ENCODE peak calls at places on chromosomes 5 and 9, in nine cellular contexts. One of them, this sample, is unnamed.
A peak's percentile ranks its signal among the peaks of the same experiment; 100 is the strongest.

GRCh38 chr5:22793463-22793862 is 59.7 kb downstream of the CDH12 start:
- DNase-seq in sciatic nerve: no peak
- DNase-seq in fibroblast of mammary gland: no peak
- DNase-seq in GM04504: no peak
- DNase-seq in lung: no peak
- DNase-seq in fibroblast of the aortic adventitia: no peak
- DNase-seq in NCI-H748 treated with DMSO at 0.1 percent for 48 hours: no peak
- DNase-seq in substantia nigra: no peak
- DNase-seq in activated CD4-positive, alpha-beta T cell treated with anti-CD3 and anti-CD28 coated beads, Interleukin-2, amount 10 ng/mL, durations not matched to agents 7 days and 5 days: no peak
- DNase-seq in this sample: no peak

GRCh38 chr5:76125888-76126287 is 42.7 kb downstream of the SV2C start:
- DNase-seq in sciatic nerve: no peak
- DNase-seq in fibroblast of mammary gland: no peak
- DNase-seq in GM04504: no peak
- DNase-seq in lung: no peak
- DNase-seq in fibroblast of the aortic adventitia: no peak
- DNase-seq in NCI-H748 treated with DMSO at 0.1 percent for 48 hours: no peak
- DNase-seq in substantia nigra: no peak
- DNase-seq in activated CD4-positive, alpha-beta T cell treated with anti-CD3 and anti-CD28 coated beads, Interleukin-2, amount 10 ng/mL, durations not matched to agents 7 days and 5 days: no peak
- DNase-seq in this sample: no peak

GRCh38 chr5:179558912-179559279 is 8.5 kb downstream of the RUFY1 start:
- DNase-seq in sciatic nerve: no peak
- DNase-seq in fibroblast of mammary gland: peak; percentile 40
- DNase-seq in GM04504: no peak
- DNase-seq in lung: peak; percentile 54
- DNase-seq in fibroblast of the aortic adventitia: peak; percentile 16
- DNase-seq in NCI-H748 treated with DMSO at 0.1 percent for 48 hours: peak; percentile 74
- DNase-seq in substantia nigra: peak; percentile 6
- DNase-seq in activated CD4-positive, alpha-beta T cell treated with anti-CD3 and anti-CD28 coated beads, Interleukin-2, amount 10 ng/mL, durations not matched to agents 7 days and 5 days: peak; percentile 17
- DNase-seq in this sample: peak; percentile 37

GRCh38 chr5:68053202-68053601 is 162.4 kb upstream of the PIK3R1 start:
- DNase-seq in sciatic nerve: no peak
- DNase-seq in fibroblast of mammary gland: peak; percentile 60
- DNase-seq in GM04504: no peak
- DNase-seq in lung: no peak
- DNase-seq in fibroblast of the aortic adventitia: no peak
- DNase-seq in NCI-H748 treated with DMSO at 0.1 percent for 48 hours: no peak
- DNase-seq in substantia nigra: no peak
- DNase-seq in activated CD4-positive, alpha-beta T cell treated with anti-CD3 and anti-CD28 coated beads, Interleukin-2, amount 10 ng/mL, durations not matched to agents 7 days and 5 days: no peak
- DNase-seq in this sample: no peak

GRCh38 chr9:22457448-22457847 is 10.8 kb downstream of the DMRTA1 start:
- DNase-seq in sciatic nerve: no peak
- DNase-seq in fibroblast of mammary gland: no peak
- DNase-seq in GM04504: no peak
- DNase-seq in lung: no peak
- DNase-seq in fibroblast of the aortic adventitia: no peak
- DNase-seq in NCI-H748 treated with DMSO at 0.1 percent for 48 hours: no peak
- DNase-seq in substantia nigra: no peak
- DNase-seq in activated CD4-positive, alpha-beta T cell treated with anti-CD3 and anti-CD28 coated beads, Interleukin-2, amount 10 ng/mL, durations not matched to agents 7 days and 5 days: no peak
- DNase-seq in this sample: no peak

GRCh38 chr5:126348855-126349635 is 74.2 kb upstream of the GRAMD2B start:
- DNase-seq in sciatic nerve: no peak
- DNase-seq in fibroblast of mammary gland: no peak
- DNase-seq in GM04504: no peak
- DNase-seq in lung: no peak
- DNase-seq in fibroblast of the aortic adventitia: peak; percentile 63
- DNase-seq in NCI-H748 treated with DMSO at 0.1 percent for 48 hours: peak; percentile 73
- DNase-seq in substantia nigra: no peak
- DNase-seq in activated CD4-positive, alpha-beta T cell treated with anti-CD3 and anti-CD28 coated beads, Interleukin-2, amount 10 ng/mL, durations not matched to agents 7 days and 5 days: no peak
- DNase-seq in this sample: no peak

GRCh38 chr5:72223371-72223770 is 96.7 kb downstream of the MRPS27 start:
- DNase-seq in sciatic nerve: no peak
- DNase-seq in fibroblast of mammary gland: no peak
- DNase-seq in GM04504: no peak
- DNase-seq in lung: no peak
- DNase-seq in fibroblast of the aortic adventitia: no peak
- DNase-seq in NCI-H748 treated with DMSO at 0.1 percent for 48 hours: peak; percentile 83
- DNase-seq in substantia nigra: no peak
- DNase-seq in activated CD4-positive, alpha-beta T cell treated with anti-CD3 and anti-CD28 coated beads, Interleukin-2, amount 10 ng/mL, durations not matched to agents 7 days and 5 days: no peak
- DNase-seq in this sample: no peak

GRCh38 chr5:34842554-34842953 is 3.6 kb downstream of the TTC23L start:
- DNase-seq in sciatic nerve: no peak
- DNase-seq in fibroblast of mammary gland: no peak
- DNase-seq in GM04504: no peak
- DNase-seq in lung: no peak
- DNase-seq in fibroblast of the aortic adventitia: no peak
- DNase-seq in NCI-H748 treated with DMSO at 0.1 percent for 48 hours: no peak
- DNase-seq in substantia nigra: no peak
- DNase-seq in activated CD4-positive, alpha-beta T cell treated with anti-CD3 and anti-CD28 coated beads, Interleukin-2, amount 10 ng/mL, durations not matched to agents 7 days and 5 days: no peak
- DNase-seq in this sample: no peak

GRCh38 chr9:89850633-89851325 is 246.0 kb downstream of the GADD45G start:
- DNase-seq in sciatic nerve: no peak
- DNase-seq in fibroblast of mammary gland: peak; percentile 31
- DNase-seq in GM04504: peak; percentile 40
- DNase-seq in lung: peak; percentile 45
- DNase-seq in fibroblast of the aortic adventitia: peak; percentile 21
- DNase-seq in NCI-H748 treated with DMSO at 0.1 percent for 48 hours: no peak
- DNase-seq in substantia nigra: no peak
- DNase-seq in activated CD4-positive, alpha-beta T cell treated with anti-CD3 and anti-CD28 coated beads, Interleukin-2, amount 10 ng/mL, durations not matched to agents 7 days and 5 days: no peak
- DNase-seq in this sample: no peak

GRCh38 chr9:101408374-101409078 is 9.9 kb downstream of the ZNF189 start:
- DNase-seq in sciatic nerve: no peak
- DNase-seq in fibroblast of mammary gland: peak; percentile 15
- DNase-seq in GM04504: no peak
- DNase-seq in lung: no peak
- DNase-seq in fibroblast of the aortic adventitia: no peak
- DNase-seq in NCI-H748 treated with DMSO at 0.1 percent for 48 hours: no peak
- DNase-seq in substantia nigra: no peak
- DNase-seq in activated CD4-positive, alpha-beta T cell treated with anti-CD3 and anti-CD28 coated beads, Interleukin-2, amount 10 ng/mL, durations not matched to agents 7 days and 5 days: no peak
- DNase-seq in this sample: no peak

GRCh38 chr9:93265301-93265971 is 81.5 kb downstream of the WNK2 start:
- DNase-seq in sciatic nerve: no peak
- DNase-seq in fibroblast of mammary gland: no peak
- DNase-seq in GM04504: no peak
- DNase-seq in lung: no peak
- DNase-seq in fibroblast of the aortic adventitia: no peak
- DNase-seq in NCI-H748 treated with DMSO at 0.1 percent for 48 hours: no peak
- DNase-seq in substantia nigra: no peak
- DNase-seq in activated CD4-positive, alpha-beta T cell treated with anti-CD3 and anti-CD28 coated beads, Interleukin-2, amount 10 ng/mL, durations not matched to agents 7 days and 5 days: no peak
- DNase-seq in this sample: no peak

GRCh38 chr9:32413424-32413823 is 29.0 kb downstream of the ACO1 start:
- DNase-seq in sciatic nerve: no peak
- DNase-seq in fibroblast of mammary gland: peak; percentile 67
- DNase-seq in GM04504: no peak
- DNase-seq in lung: no peak
- DNase-seq in fibroblast of the aortic adventitia: peak; percentile 27
- DNase-seq in NCI-H748 treated with DMSO at 0.1 percent for 48 hours: no peak
- DNase-seq in substantia nigra: no peak
- DNase-seq in activated CD4-positive, alpha-beta T cell treated with anti-CD3 and anti-CD28 coated beads, Interleukin-2, amount 10 ng/mL, durations not matched to agents 7 days and 5 days: no peak
- DNase-seq in this sample: no peak

GRCh38 chr9:105972805-105973204 is 278.5 kb downstream of the TMEM38B start:
- DNase-seq in sciatic nerve: no peak
- DNase-seq in fibroblast of mammary gland: no peak
- DNase-seq in GM04504: no peak
- DNase-seq in lung: no peak
- DNase-seq in fibroblast of the aortic adventitia: no peak
- DNase-seq in NCI-H748 treated with DMSO at 0.1 percent for 48 hours: no peak
- DNase-seq in substantia nigra: no peak
- DNase-seq in activated CD4-positive, alpha-beta T cell treated with anti-CD3 and anti-CD28 coated beads, Interleukin-2, amount 10 ng/mL, durations not matched to agents 7 days and 5 days: no peak
- DNase-seq in this sample: no peak

GRCh38 chr5:151449836-151450235 is 2.4 kb downstream of the SLC36A1 start:
- DNase-seq in sciatic nerve: no peak
- DNase-seq in fibroblast of mammary gland: no peak
- DNase-seq in GM04504: no peak
- DNase-seq in lung: no peak
- DNase-seq in fibroblast of the aortic adventitia: no peak
- DNase-seq in NCI-H748 treated with DMSO at 0.1 percent for 48 hours: no peak
- DNase-seq in substantia nigra: no peak
- DNase-seq in activated CD4-positive, alpha-beta T cell treated with anti-CD3 and anti-CD28 coated beads, Interleukin-2, amount 10 ng/mL, durations not matched to agents 7 days and 5 days: no peak
- DNase-seq in this sample: no peak

GRCh38 chr9:31089822-31090221 is 1294.6 kb upstream of the ACO1 start:
- DNase-seq in sciatic nerve: no peak
- DNase-seq in fibroblast of mammary gland: peak; percentile 12
- DNase-seq in GM04504: no peak
- DNase-seq in lung: no peak
- DNase-seq in fibroblast of the aortic adventitia: no peak
- DNase-seq in NCI-H748 treated with DMSO at 0.1 percent for 48 hours: no peak
- DNase-seq in substantia nigra: no peak
- DNase-seq in activated CD4-positive, alpha-beta T cell treated with anti-CD3 and anti-CD28 coated beads, Interleukin-2, amount 10 ng/mL, durations not matched to agents 7 days and 5 days: no peak
- DNase-seq in this sample: no peak

GRCh38 chr5:40991168-40991980 is 79.8 kb downstream of the MROH2B start:
- DNase-seq in sciatic nerve: peak; percentile 78
- DNase-seq in fibroblast of mammary gland: peak; percentile 96
- DNase-seq in GM04504: no peak
- DNase-seq in lung: peak; percentile 68
- DNase-seq in fibroblast of the aortic adventitia: peak; percentile 88
- DNase-seq in NCI-H748 treated with DMSO at 0.1 percent for 48 hours: no peak
- DNase-seq in substantia nigra: no peak
- DNase-seq in activated CD4-positive, alpha-beta T cell treated with anti-CD3 and anti-CD28 coated beads, Interleukin-2, amount 10 ng/mL, durations not matched to agents 7 days and 5 days: no peak
- DNase-seq in this sample: no peak

GRCh38 chr9:18890372-18890771 is 142.6 kb downstream of the SAXO1 start:
- DNase-seq in sciatic nerve: no peak
- DNase-seq in fibroblast of mammary gland: peak; percentile 54
- DNase-seq in GM04504: peak; percentile 12
- DNase-seq in lung: no peak
- DNase-seq in fibroblast of the aortic adventitia: peak; percentile 89
- DNase-seq in NCI-H748 treated with DMSO at 0.1 percent for 48 hours: no peak
- DNase-seq in substantia nigra: no peak
- DNase-seq in activated CD4-positive, alpha-beta T cell treated with anti-CD3 and anti-CD28 coated beads, Interleukin-2, amount 10 ng/mL, durations not matched to agents 7 days and 5 days: no peak
- DNase-seq in this sample: no peak

GRCh38 chr5:113935453-113935852 is 422.0 kb downstream of the YTHDC2 start:
- DNase-seq in sciatic nerve: no peak
- DNase-seq in fibroblast of mammary gland: no peak
- DNase-seq in GM04504: no peak
- DNase-seq in lung: no peak
- DNase-seq in fibroblast of the aortic adventitia: no peak
- DNase-seq in NCI-H748 treated with DMSO at 0.1 percent for 48 hours: no peak
- DNase-seq in substantia nigra: no peak
- DNase-seq in activated CD4-positive, alpha-beta T cell treated with anti-CD3 and anti-CD28 coated beads, Interleukin-2, amount 10 ng/mL, durations not matched to agents 7 days and 5 days: no peak
- DNase-seq in this sample: no peak

GRCh38 chr5:61817472-61818326 is 485.6 kb downstream of the ZSWIM6 start:
- DNase-seq in sciatic nerve: peak; percentile 65
- DNase-seq in fibroblast of mammary gland: peak; percentile 43
- DNase-seq in GM04504: peak; percentile 22
- DNase-seq in lung: no peak
- DNase-seq in fibroblast of the aortic adventitia: peak; percentile 62
- DNase-seq in NCI-H748 treated with DMSO at 0.1 percent for 48 hours: peak; percentile 6
- DNase-seq in substantia nigra: peak; percentile 49
- DNase-seq in activated CD4-positive, alpha-beta T cell treated with anti-CD3 and anti-CD28 coated beads, Interleukin-2, amount 10 ng/mL, durations not matched to agents 7 days and 5 days: no peak
- DNase-seq in this sample: no peak

GRCh38 chr9:68637020-68637419 is 68.0 kb upstream of the PIP5K1B start:
- DNase-seq in sciatic nerve: no peak
- DNase-seq in fibroblast of mammary gland: no peak
- DNase-seq in GM04504: no peak
- DNase-seq in lung: no peak
- DNase-seq in fibroblast of the aortic adventitia: no peak
- DNase-seq in NCI-H748 treated with DMSO at 0.1 percent for 48 hours: peak; percentile 75
- DNase-seq in substantia nigra: no peak
- DNase-seq in activated CD4-positive, alpha-beta T cell treated with anti-CD3 and anti-CD28 coated beads, Interleukin-2, amount 10 ng/mL, durations not matched to agents 7 days and 5 days: no peak
- DNase-seq in this sample: no peak

GRCh38 chr9:26945591-26945990 is 1.5 kb downstream of the PLAA start:
- DNase-seq in sciatic nerve: no peak
- DNase-seq in fibroblast of mammary gland: no peak
- DNase-seq in GM04504: no peak
- DNase-seq in lung: no peak
- DNase-seq in fibroblast of the aortic adventitia: no peak
- DNase-seq in NCI-H748 treated with DMSO at 0.1 percent for 48 hours: no peak
- DNase-seq in substantia nigra: no peak
- DNase-seq in activated CD4-positive, alpha-beta T cell treated with anti-CD3 and anti-CD28 coated beads, Interleukin-2, amount 10 ng/mL, durations not matched to agents 7 days and 5 days: no peak
- DNase-seq in this sample: no peak

GRCh38 chr5:22896155-22896554 is 43.0 kb upstream of the CDH12 start:
- DNase-seq in sciatic nerve: no peak
- DNase-seq in fibroblast of mammary gland: no peak
- DNase-seq in GM04504: no peak
- DNase-seq in lung: no peak
- DNase-seq in fibroblast of the aortic adventitia: no peak
- DNase-seq in NCI-H748 treated with DMSO at 0.1 percent for 48 hours: no peak
- DNase-seq in substantia nigra: no peak
- DNase-seq in activated CD4-positive, alpha-beta T cell treated with anti-CD3 and anti-CD28 coated beads, Interleukin-2, amount 10 ng/mL, durations not matched to agents 7 days and 5 days: no peak
- DNase-seq in this sample: no peak

GRCh38 chr5:42884326-42884725 is 72.6 kb upstream of the SELENOP start:
- DNase-seq in sciatic nerve: no peak
- DNase-seq in fibroblast of mammary gland: no peak
- DNase-seq in GM04504: no peak
- DNase-seq in lung: no peak
- DNase-seq in fibroblast of the aortic adventitia: no peak
- DNase-seq in NCI-H748 treated with DMSO at 0.1 percent for 48 hours: no peak
- DNase-seq in substantia nigra: no peak
- DNase-seq in activated CD4-positive, alpha-beta T cell treated with anti-CD3 and anti-CD28 coated beads, Interleukin-2, amount 10 ng/mL, durations not matched to agents 7 days and 5 days: no peak
- DNase-seq in this sample: no peak

GRCh38 chr5:153880094-153880493 is 158.6 kb downstream of the FAM114A2 start:
- DNase-seq in sciatic nerve: no peak
- DNase-seq in fibroblast of mammary gland: no peak
- DNase-seq in GM04504: no peak
- DNase-seq in lung: no peak
- DNase-seq in fibroblast of the aortic adventitia: no peak
- DNase-seq in NCI-H748 treated with DMSO at 0.1 percent for 48 hours: peak; percentile 93
- DNase-seq in substantia nigra: no peak
- DNase-seq in activated CD4-positive, alpha-beta T cell treated with anti-CD3 and anti-CD28 coated beads, Interleukin-2, amount 10 ng/mL, durations not matched to agents 7 days and 5 days: no peak
- DNase-seq in this sample: no peak

GRCh38 chr9:89604463-89605180 is at the start of gene GADD45G:
- DNase-seq in sciatic nerve: peak; percentile 92
- DNase-seq in fibroblast of mammary gland: peak; percentile 78
- DNase-seq in GM04504: no peak
- DNase-seq in lung: peak; percentile 93
- DNase-seq in fibroblast of the aortic adventitia: peak; percentile 82
- DNase-seq in NCI-H748 treated with DMSO at 0.1 percent for 48 hours: peak; percentile 90
- DNase-seq in substantia nigra: peak; percentile 86
- DNase-seq in activated CD4-positive, alpha-beta T cell treated with anti-CD3 and anti-CD28 coated beads, Interleukin-2, amount 10 ng/mL, durations not matched to agents 7 days and 5 days: peak; percentile 94
- DNase-seq in this sample: peak; percentile 87

GRCh38 chr5:146825033-146825432 is 53.5 kb downstream of the PPP2R2B start:
- DNase-seq in sciatic nerve: peak; percentile 63
- DNase-seq in fibroblast of mammary gland: peak; percentile 36
- DNase-seq in GM04504: peak; percentile 3
- DNase-seq in lung: no peak
- DNase-seq in fibroblast of the aortic adventitia: peak; percentile 46
- DNase-seq in NCI-H748 treated with DMSO at 0.1 percent for 48 hours: no peak
- DNase-seq in substantia nigra: no peak
- DNase-seq in activated CD4-positive, alpha-beta T cell treated with anti-CD3 and anti-CD28 coated beads, Interleukin-2, amount 10 ng/mL, durations not matched to agents 7 days and 5 days: peak; percentile 32
- DNase-seq in this sample: no peak

GRCh38 chr5:147382776-147383175 is 127.1 kb downstream of the DPYSL3 start:
- DNase-seq in sciatic nerve: no peak
- DNase-seq in fibroblast of mammary gland: peak; percentile 22
- DNase-seq in GM04504: no peak
- DNase-seq in lung: no peak
- DNase-seq in fibroblast of the aortic adventitia: no peak
- DNase-seq in NCI-H748 treated with DMSO at 0.1 percent for 48 hours: no peak
- DNase-seq in substantia nigra: no peak
- DNase-seq in activated CD4-positive, alpha-beta T cell treated with anti-CD3 and anti-CD28 coated beads, Interleukin-2, amount 10 ng/mL, durations not matched to agents 7 days and 5 days: no peak
- DNase-seq in this sample: no peak

GRCh38 chr5:173981362-173981761 is 7.6 kb upstream of the C5orf47 start:
- DNase-seq in sciatic nerve: no peak
- DNase-seq in fibroblast of mammary gland: no peak
- DNase-seq in GM04504: no peak
- DNase-seq in lung: no peak
- DNase-seq in fibroblast of the aortic adventitia: no peak
- DNase-seq in NCI-H748 treated with DMSO at 0.1 percent for 48 hours: no peak
- DNase-seq in substantia nigra: no peak
- DNase-seq in activated CD4-positive, alpha-beta T cell treated with anti-CD3 and anti-CD28 coated beads, Interleukin-2, amount 10 ng/mL, durations not matched to agents 7 days and 5 days: no peak
- DNase-seq in this sample: no peak

GRCh38 chr5:180575571-180575970 is 15.7 kb downstream of the SCGB3A1 start:
- DNase-seq in sciatic nerve: no peak
- DNase-seq in fibroblast of mammary gland: no peak
- DNase-seq in GM04504: no peak
- DNase-seq in lung: no peak
- DNase-seq in fibroblast of the aortic adventitia: peak; percentile 59
- DNase-seq in NCI-H748 treated with DMSO at 0.1 percent for 48 hours: no peak
- DNase-seq in substantia nigra: no peak
- DNase-seq in activated CD4-positive, alpha-beta T cell treated with anti-CD3 and anti-CD28 coated beads, Interleukin-2, amount 10 ng/mL, durations not matched to agents 7 days and 5 days: no peak
- DNase-seq in this sample: no peak

GRCh38 chr5:97042981-97043380 is 99.4 kb downstream of the LIX1 start:
- DNase-seq in sciatic nerve: no peak
- DNase-seq in fibroblast of mammary gland: no peak
- DNase-seq in GM04504: no peak
- DNase-seq in lung: peak; percentile 57
- DNase-seq in fibroblast of the aortic adventitia: no peak
- DNase-seq in NCI-H748 treated with DMSO at 0.1 percent for 48 hours: no peak
- DNase-seq in substantia nigra: no peak
- DNase-seq in activated CD4-positive, alpha-beta T cell treated with anti-CD3 and anti-CD28 coated beads, Interleukin-2, amount 10 ng/mL, durations not matched to agents 7 days and 5 days: no peak
- DNase-seq in this sample: no peak

GRCh38 chr5:24347206-24347605 is 297.6 kb downstream of the CDH10 start:
- DNase-seq in sciatic nerve: no peak
- DNase-seq in fibroblast of mammary gland: no peak
- DNase-seq in GM04504: no peak
- DNase-seq in lung: no peak
- DNase-seq in fibroblast of the aortic adventitia: no peak
- DNase-seq in NCI-H748 treated with DMSO at 0.1 percent for 48 hours: no peak
- DNase-seq in substantia nigra: no peak
- DNase-seq in activated CD4-positive, alpha-beta T cell treated with anti-CD3 and anti-CD28 coated beads, Interleukin-2, amount 10 ng/mL, durations not matched to agents 7 days and 5 days: no peak
- DNase-seq in this sample: no peak

This sample was measured in germinal center.